ENCODE peak calls at places on chromosomes 1 and 21, in eight cellular contexts. N is hepatocyte, M is PC-3, S is tibial nerve, Q is H9, X is AG10803, W is ovary, E is Calu3. T is an unnamed sample.

GRCh38 chr1:206117151-206117948 is at the start of gene AVPR1B:
- DNase-seq in N (peak), X (peak), Q (peak), S (no peak), M (peak), W (no peak), E (peak), T (no peak)

GRCh38 chr1:21291184-21291583 is 921 bp upstream of the ECE1 start:
- DNase-seq in E (no peak), X (no peak), W (no peak), M (no peak), N (no peak), Q (no peak), S (no peak), T (no peak)

GRCh38 chr1:239389703-239390102 is 3.3 kb downstream of the CHRM3 start:
- DNase-seq in N (no peak), M (peak), S (no peak), E (no peak), W (no peak), X (no peak), Q (no peak), T (no peak)

GRCh38 chr1:8396083-8396911 is 78.4 kb downstream of the SLC45A1 start:
- DNase-seq in S (no peak), Q (no peak), M (no peak), W (no peak), X (peak), E (no peak), N (no peak), T (no peak)

GRCh38 chr1:53511933-53512806 is 53.0 kb downstream of the DMRTB1 start:
- DNase-seq in E (no peak), W (no peak), N (no peak), M (peak), Q (no peak), X (no peak), S (no peak), T (peak)

GRCh38 chr21:32626633-32627196 is 14.5 kb upstream of the CFAP298 start:
- DNase-seq in E (no peak), N (no peak), Q (no peak), M (peak), S (no peak), W (no peak), X (peak), T (peak)

GRCh38 chr21:29647353-29647781 is 292.4 kb downstream of the GRIK1 start:
- DNase-seq in M (no peak), Q (no peak), X (no peak), N (peak), W (no peak), S (no peak), E (no peak), T (no peak)

GRCh38 chr1:54569339-54569738 is 21.3 kb downstream of the ACOT11 start:
- DNase-seq in N (no peak), W (no peak), S (no peak), E (no peak), X (peak), Q (no peak), M (peak), T (no peak)

GRCh38 chr1:33094971-33095604 is 14.1 kb downstream of the AZIN2 start:
- DNase-seq in X (peak), W (peak), N (peak), M (peak), E (peak), S (peak), Q (peak), T (no peak)

GRCh38 chr1:222196736-222197135 is 351.2 kb downstream of the HHIPL2 start:
- DNase-seq in Q (no peak), E (no peak), M (no peak), W (no peak), S (no peak), X (no peak), N (no peak), T (no peak)

GRCh38 chr1:21100496-21100895 is 76.2 kb downstream of the EIF4G3 start:
- DNase-seq in X (peak), M (no peak), W (no peak), Q (no peak), S (peak), E (no peak), N (no peak), T (no peak)

GRCh38 chr1:48916121-48917069 is 139.7 kb upstream of the BEND5 start:
- DNase-seq in X (peak), W (no peak), M (peak), Q (peak), N (peak), E (peak), S (no peak), T (peak)
- TF ChIP-seq CTCF in X (peak), W (no peak), M (peak), Q (peak), N (peak), E (peak), S (peak), T (peak)

GRCh38 chr1:29117381-29117780 is 6.3 kb downstream of the TMEM200B start:
- DNase-seq in E (no peak), W (no peak), X (no peak), S (no peak), Q (no peak), N (no peak), M (no peak), T (no peak)
- TF ChIP-seq CTCF in E (no peak), W (peak), X (peak), S (peak), Q (peak), N (peak), M (peak), T (no peak)

DNA sequence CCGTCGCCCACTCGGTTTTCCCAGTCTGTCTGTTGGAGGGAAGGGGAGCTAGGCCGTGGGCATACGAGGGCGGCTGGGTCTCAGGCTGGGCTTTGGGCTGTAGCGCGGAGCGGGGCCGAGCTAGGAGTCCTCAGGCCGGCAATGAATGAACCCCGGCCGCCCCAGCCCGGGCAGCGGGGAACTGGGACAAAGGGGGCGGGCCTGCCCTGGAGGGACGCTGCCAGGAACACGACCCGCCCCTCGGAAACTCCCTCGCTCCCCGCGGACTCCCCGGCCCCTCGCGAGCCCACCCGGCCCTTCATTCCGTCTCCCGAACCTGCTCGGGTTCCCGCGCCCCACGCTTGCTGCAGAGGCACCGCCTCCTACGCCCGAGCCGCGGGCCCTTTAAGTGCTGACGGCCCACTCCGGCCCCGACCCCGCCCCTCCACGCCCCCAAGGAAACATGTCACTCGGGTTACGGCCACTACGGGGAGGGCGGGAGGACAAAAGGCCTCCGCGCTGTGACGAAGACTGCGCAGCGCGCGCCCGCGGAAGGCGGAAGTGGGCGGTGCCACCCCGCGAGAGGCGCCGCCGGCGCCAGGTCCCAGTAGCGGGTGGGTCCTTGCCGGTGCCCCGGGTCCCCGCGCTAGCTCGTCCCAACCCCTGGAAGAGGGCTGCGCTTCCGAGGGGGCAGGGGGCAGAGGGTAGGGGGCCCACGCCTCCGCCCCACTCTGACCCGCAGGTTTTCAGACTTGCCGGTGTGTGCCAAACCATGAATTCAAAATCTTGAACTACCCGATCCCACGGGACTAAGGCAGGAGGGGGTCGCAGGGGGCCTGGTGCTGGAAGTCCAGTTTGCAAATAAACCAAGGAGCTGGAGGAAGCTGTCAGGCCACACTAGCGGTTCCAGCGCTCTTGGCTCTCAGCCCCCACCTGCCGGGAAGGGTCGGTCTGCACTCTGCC is at the start of gene GALE:
- DNase-seq in N (peak), X (peak), E (peak), M (peak), S (peak), W (peak), Q (peak), T (peak)
- TF ChIP-seq CTCF in N (no peak), X (no peak), E (no peak), M (no peak), S (no peak), W (no peak), Q (no peak), T (no peak)

GRCh38 chr1:201022824-201023516 is 544 bp downstream of the KIF21B start:
- DNase-seq in W (no peak), E (no peak), N (no peak), Q (no peak), S (no peak), M (no peak), X (no peak), T (no peak)
- TF ChIP-seq CTCF in W (no peak), E (no peak), N (peak), Q (no peak), S (no peak), M (no peak), X (no peak), T (no peak)

DNA sequence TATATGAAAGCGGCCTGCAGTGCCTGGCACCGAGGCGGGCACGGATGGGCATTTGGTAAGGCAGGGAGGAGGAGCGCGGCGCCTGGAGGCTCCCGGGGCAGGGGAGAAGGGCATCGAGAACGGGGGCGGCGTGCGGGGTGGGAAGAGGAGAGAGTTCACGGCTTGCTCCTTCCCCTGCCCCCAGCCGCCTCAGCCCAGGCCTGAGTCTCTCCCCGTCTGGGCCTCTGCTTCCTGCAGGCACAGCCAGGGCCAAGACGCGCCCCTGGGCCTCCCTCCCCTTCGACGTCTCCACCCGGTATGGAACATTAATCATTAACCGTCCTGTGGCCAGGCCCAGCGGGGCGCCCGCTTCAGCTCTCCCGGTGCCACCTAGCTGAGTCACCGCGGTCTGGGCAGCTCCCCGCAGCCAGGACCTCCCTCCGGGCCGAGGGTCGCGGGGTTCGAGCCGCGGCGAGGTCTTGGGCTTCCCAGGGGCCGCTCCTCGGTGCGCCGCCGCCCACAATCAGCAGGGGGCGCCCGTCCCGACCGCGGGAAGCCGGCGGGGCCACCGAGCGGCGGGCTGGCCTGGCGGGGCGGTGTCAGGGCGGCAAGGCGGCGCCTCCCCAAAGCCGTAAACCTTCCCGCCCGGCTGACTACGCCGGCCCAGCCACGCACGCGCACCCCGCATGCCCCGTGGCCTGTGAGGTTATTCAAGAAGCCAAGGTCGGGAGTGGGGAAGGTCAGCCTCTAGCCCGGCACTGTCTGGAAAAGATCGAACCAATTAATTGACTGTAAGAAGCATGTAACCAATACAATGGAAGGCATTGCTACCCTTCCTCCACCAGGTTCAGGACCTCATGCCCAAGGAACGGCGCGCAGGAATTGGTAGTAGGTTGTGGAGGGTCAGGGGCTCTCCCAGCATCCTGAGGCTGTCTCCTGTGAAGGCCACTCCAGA is 23.4 kb upstream of the RD3 start:
- DNase-seq in E (peak), S (peak), W (peak), Q (peak), X (peak), M (peak), N (peak), T (no peak)
- TF ChIP-seq CTCF in E (peak), S (peak), W (peak), Q (peak), X (peak), M (peak), N (peak), T (peak)

GRCh38 chr1:81377406-81377805 is 423.3 kb upstream of the ADGRL2 start:
- DNase-seq in Q (peak), N (no peak), X (no peak), W (no peak), S (no peak), E (no peak), M (peak), T (no peak)
- TF ChIP-seq CTCF in Q (peak), N (no peak), X (no peak), W (no peak), S (no peak), E (no peak), M (peak), T (no peak)

GRCh38 chr21:34861302-34861701 is 187.8 kb downstream of the RUNX1 start:
- DNase-seq in M (no peak), W (no peak), X (no peak), E (no peak), Q (no peak), S (no peak), N (no peak), T (no peak)

GRCh38 chr21:34858559-34858958 is 189.8 kb downstream of the CLIC6 start:
- DNase-seq in E (no peak), N (no peak), M (no peak), Q (no peak), X (no peak), W (no peak), S (no peak), T (no peak)

GRCh38 chr21:34859976-34860653 is 189.0 kb downstream of the RUNX1 start:
- DNase-seq in M (no peak), Q (no peak), N (no peak), X (no peak), E (no peak), W (no peak), S (no peak), T (no peak)

GRCh38 chr21:34857122-34857713 is 188.4 kb downstream of the CLIC6 start:
- DNase-seq in N (peak), W (no peak), M (no peak), Q (no peak), S (no peak), E (no peak), X (no peak), T (no peak)

DNA sequence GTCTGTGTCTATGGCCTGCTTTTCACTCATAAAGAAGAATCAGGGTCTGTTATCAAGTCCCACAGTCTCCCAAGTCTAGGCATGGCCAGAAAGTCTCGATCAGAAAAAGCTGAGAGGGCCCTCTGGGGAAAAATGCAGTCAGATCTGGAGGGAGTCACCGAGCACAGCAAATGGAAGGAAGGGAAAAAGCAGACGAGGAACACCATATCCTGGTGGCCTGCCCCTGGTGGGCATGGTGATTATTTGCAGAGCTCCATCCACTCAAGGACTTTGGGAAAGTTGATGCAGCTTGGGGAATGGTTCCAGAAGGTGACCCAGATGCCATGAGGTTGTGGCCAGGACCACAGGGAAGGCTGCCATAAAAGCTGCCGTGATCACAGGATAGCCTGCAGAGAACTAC is 189.1 kb downstream of the CLIC6 start:
- DNase-seq in N (no peak), S (no peak), Q (no peak), M (no peak), W (no peak), X (no peak), E (no peak), T (no peak)
- TF ChIP-seq CTCF in N (peak), S (no peak), Q (peak), M (peak), W (no peak), X (peak), E (no peak), T (peak)

GRCh38 chr1:24847995-24848857 is 81.8 kb downstream of the RUNX3 start:
- DNase-seq in M (peak), W (peak), E (peak), X (peak), N (peak), Q (peak), S (peak), T (peak)

GRCh38 chr1:24853656-24854055 is 76.4 kb downstream of the RUNX3 start:
- DNase-seq in Q (no peak), W (no peak), N (no peak), M (no peak), X (no peak), E (no peak), S (no peak), T (no peak)

GRCh38 chr1:24855474-24855873 is 74.6 kb downstream of the RUNX3 start:
- DNase-seq in X (no peak), M (no peak), Q (no peak), W (no peak), S (no peak), N (no peak), E (no peak), T (no peak)

GRCh38 chr1:24850353-24850905 is 79.6 kb downstream of the RUNX3 start:
- DNase-seq in E (no peak), M (no peak), W (no peak), S (no peak), N (no peak), Q (no peak), X (no peak), T (no peak)

GRCh38 chr1:24849653-24850295 is 80.3 kb downstream of the RUNX3 start:
- DNase-seq in S (no peak), X (peak), W (no peak), N (peak), Q (peak), E (peak), M (peak), T (no peak)
- TF ChIP-seq CTCF in S (no peak), X (peak), W (no peak), N (peak), Q (peak), E (no peak), M (peak), T (peak)

GRCh38 chr1:154856049-154856448 is 14.0 kb downstream of the KCNN3 start:
- DNase-seq in S (no peak), M (no peak), W (no peak), E (no peak), N (no peak), Q (no peak), X (no peak), T (no peak)
- TF ChIP-seq CTCF in S (no peak), M (no peak), W (no peak), E (no peak), N (no peak), Q (peak), X (no peak), T (no peak)